ENCODE peak calls at places on chromosomes 12 and 14, in five cellular contexts. D is mucosa of descending colon, F is left ventricle myocardium inferior, G is keratinocyte, L is AG10803. I is an unnamed sample.
A peak's percentile ranks its signal among the peaks of the same experiment; 100 is the strongest.

GRCh38 chr14:93023039-93023438 is 92.7 kb downstream of the ITPK1 start:
- DNase-seq in D (no peak), F (no peak), G (no peak), L (no peak), I (peak; percentile 24)

GRCh38 chr14:94970937-94971730 is 186.2 kb downstream of the DICER1 start:
- DNase-seq in D (no peak), F (no peak), G (no peak), L (peak; percentile 65), I (no peak)

GRCh38 chr12:103924761-103925641 is 5.2 kb upstream of the HSP90B1 start:
- DNase-seq in D (no peak), F (no peak), G (no peak), L (peak; percentile 70), I (peak; percentile 97)

GRCh38 chr12:64496839-64497400 is 45.0 kb downstream of the TBK1 start:
- DNase-seq in D (no peak), F (no peak), G (no peak), L (no peak), I (no peak)

GRCh38 chr14:100803694-100804075 is 22.2 kb upstream of the MEG3 start:
- DNase-seq in D (peak; percentile 31), F (no peak), G (no peak), L (no peak), I (no peak)

GRCh38 chr12:94062796-94063635 is 85.4 kb upstream of the PLXNC1 start:
- DNase-seq in D (no peak), F (no peak), G (no peak), L (no peak), I (no peak)

GRCh38 chr14:65290830-65291229 is 121.7 kb upstream of the FUT8 start:
- DNase-seq in D (no peak), F (no peak), G (peak; percentile 66), L (peak; percentile 94), I (peak; percentile 68)

GRCh38 chr12:124923906-124924734 is 9.7 kb upstream of the UBC start:
- DNase-seq in D (no peak), F (no peak), G (no peak), L (peak; percentile 86), I (no peak)

GRCh38 chr14:64391986-64392385 is 3.8 kb downstream of the MTHFD1 start:
- DNase-seq in D (no peak), F (no peak), G (no peak), L (no peak), I (no peak)

GRCh38 chr14:93727039-93727740 is 61.1 kb downstream of the PRIMA1 start:
- DNase-seq in D (no peak), F (no peak), G (no peak), L (no peak), I (no peak)

GRCh38 chr12:19739195-19739776 is 300.0 kb downstream of the AEBP2 start:
- DNase-seq in D (no peak), F (no peak), G (no peak), L (peak; percentile 64), I (peak; percentile 65)

GRCh38 chr14:52650774-52651173 is 44.6 kb downstream of the ERO1A start:
- DNase-seq in D (no peak), F (no peak), G (no peak), L (peak; percentile 2), I (no peak)

GRCh38 chr14:32509632-32510187 is 180.6 kb downstream of the AKAP6 start:
- DNase-seq in D (no peak), F (peak; percentile 55), G (no peak), L (peak; percentile 99), I (no peak)

GRCh38 chr12:65490193-65490592 is 211.7 kb downstream of the MSRB3 start:
- DNase-seq in D (no peak), F (no peak), G (no peak), L (peak; percentile 59), I (no peak)

GRCh38 chr14:54702492-54702891 is 135.6 kb downstream of the SAMD4A start:
- DNase-seq in D (no peak), F (no peak), G (no peak), L (no peak), I (no peak)

GRCh38 chr12:14618990-14619389 is 51.3 kb upstream of the PLBD1 start:
- DNase-seq in D (no peak), F (no peak), G (no peak), L (peak; percentile 17), I (no peak)

GRCh38 chr14:99513946-99514551 is 32.8 kb downstream of the CCNK start:
- DNase-seq in D (no peak), F (no peak), G (no peak), L (no peak), I (no peak)

GRCh38 chr14:75636100-75636692 is 24.5 kb downstream of the ERG28 start:
- DNase-seq in D (no peak), F (no peak), G (no peak), L (peak; percentile 54), I (no peak)

GRCh38 chr14:34030864-34031263 is 80.0 kb upstream of the EGLN3 start:
- DNase-seq in D (no peak), F (peak; percentile 45), G (no peak), L (peak; percentile 89), I (no peak)

GRCh38 chr12:1634590-1635191 is 5.7 kb downstream of the WNT5B start:
- DNase-seq in D (peak; percentile 77), F (peak; percentile 85), G (no peak), L (peak; percentile 75), I (peak; percentile 60)

GRCh38 chr12:49041881-49042484 is 18.6 kb downstream of the KMT2D start:
- DNase-seq in D (peak; percentile 34), F (no peak), G (no peak), L (no peak), I (no peak)

GRCh38 chr12:110254971-110255540 is 26.0 kb upstream of the ATP2A2 start:
- DNase-seq in D (no peak), F (no peak), G (no peak), L (no peak), I (no peak)

GRCh38 chr12:53978477-53979356 is 4.0 kb upstream of the HOTAIR start:
- DNase-seq in D (no peak), F (no peak), G (no peak), L (peak; percentile 90), I (no peak)

GRCh38 chr14:101726295-101726953 is 35.1 kb upstream of the PPP2R5C start:
- DNase-seq in D (no peak), F (no peak), G (no peak), L (no peak), I (no peak)

GRCh38 chr14:81400852-81401251 is 728 bp upstream of the STON2 start:
- DNase-seq in D (no peak), F (no peak), G (peak; percentile 78), L (peak; percentile 100), I (no peak)

GRCh38 chr14:31209605-31210004 is 2.0 kb upstream of the HECTD1 start:
- DNase-seq in D (no peak), F (no peak), G (no peak), L (no peak), I (no peak)

GRCh38 chr14:31207746-31208545 is at the start of gene HECTD1:
- DNase-seq in D (peak; percentile 93), F (peak; percentile 91), G (no peak), L (peak; percentile 88), I (peak; percentile 95)

GRCh38 chr14:31206536-31207286 is 882 bp downstream of the HECTD1 start:
- DNase-seq in D (peak; percentile 66), F (peak; percentile 33), G (no peak), L (peak; percentile 34), I (peak; percentile 79)

GRCh38 chr14:31207287-31207745 is 277 bp downstream of the HECTD1 start:
- DNase-seq in D (no peak), F (no peak), G (no peak), L (no peak), I (no peak)

DNA sequence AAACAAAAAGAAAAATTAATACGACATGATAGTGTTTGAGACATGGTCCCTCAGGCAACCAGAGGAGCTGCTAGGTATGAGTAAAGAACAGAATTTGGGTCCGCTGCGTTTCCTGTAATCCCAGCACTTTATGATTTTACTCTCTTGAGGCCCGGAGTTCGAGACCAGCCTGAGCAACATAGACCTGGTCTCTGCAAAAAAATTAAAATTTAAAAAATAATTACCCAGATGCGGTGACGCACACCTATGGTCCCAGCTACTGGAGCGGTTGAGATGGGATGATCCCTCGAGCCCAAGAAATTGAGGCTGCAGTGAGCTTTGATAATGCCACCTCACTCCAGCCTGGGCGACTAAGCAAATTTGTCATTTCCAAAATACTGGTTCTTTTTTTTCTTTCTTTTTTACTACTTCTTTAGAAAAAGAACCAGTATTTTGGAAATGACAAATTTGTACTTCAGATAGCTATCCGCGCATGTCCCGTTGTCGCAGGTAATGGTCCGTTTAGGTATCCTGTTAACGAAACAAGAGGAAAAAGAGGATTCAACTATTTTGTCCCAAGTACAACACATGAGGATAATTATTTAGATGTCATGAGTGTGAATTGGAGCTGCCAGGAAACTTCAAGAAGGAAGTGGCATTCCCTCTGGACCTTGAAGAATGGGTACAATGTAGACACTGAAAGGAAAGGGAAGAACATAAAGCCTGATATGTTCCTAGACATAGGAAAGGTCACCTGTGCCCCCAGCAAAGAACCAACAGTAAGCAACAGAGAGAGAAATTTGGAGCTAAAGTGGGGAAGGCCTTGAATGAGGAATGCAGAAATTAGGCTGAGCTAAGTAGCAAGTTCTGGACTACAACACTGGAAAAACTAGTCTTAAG is 1.2 kb upstream of the HECTD1 start:
- DNase-seq in D (no peak), F (no peak), G (no peak), L (no peak), I (no peak)
- H3K4me3 ChIP-seq in D (peak overlapping the region; percentile 95), F (peak overlapping the region; percentile 95), G (peak overlapping the region; percentile 90), L (peak overlapping the region; percentile 74), I (peak overlapping the region; percentile 73)

GRCh38 chr12:57993030-57993429 is 51.7 kb downstream of the ATP23 start:
- DNase-seq in D (no peak), F (no peak), G (no peak), L (peak; percentile 3), I (no peak)
- TF ChIP-seq CTCF in D (no peak), F (no peak), G (peak; percentile 29), L (peak; percentile 35), I (no peak)

DNA sequence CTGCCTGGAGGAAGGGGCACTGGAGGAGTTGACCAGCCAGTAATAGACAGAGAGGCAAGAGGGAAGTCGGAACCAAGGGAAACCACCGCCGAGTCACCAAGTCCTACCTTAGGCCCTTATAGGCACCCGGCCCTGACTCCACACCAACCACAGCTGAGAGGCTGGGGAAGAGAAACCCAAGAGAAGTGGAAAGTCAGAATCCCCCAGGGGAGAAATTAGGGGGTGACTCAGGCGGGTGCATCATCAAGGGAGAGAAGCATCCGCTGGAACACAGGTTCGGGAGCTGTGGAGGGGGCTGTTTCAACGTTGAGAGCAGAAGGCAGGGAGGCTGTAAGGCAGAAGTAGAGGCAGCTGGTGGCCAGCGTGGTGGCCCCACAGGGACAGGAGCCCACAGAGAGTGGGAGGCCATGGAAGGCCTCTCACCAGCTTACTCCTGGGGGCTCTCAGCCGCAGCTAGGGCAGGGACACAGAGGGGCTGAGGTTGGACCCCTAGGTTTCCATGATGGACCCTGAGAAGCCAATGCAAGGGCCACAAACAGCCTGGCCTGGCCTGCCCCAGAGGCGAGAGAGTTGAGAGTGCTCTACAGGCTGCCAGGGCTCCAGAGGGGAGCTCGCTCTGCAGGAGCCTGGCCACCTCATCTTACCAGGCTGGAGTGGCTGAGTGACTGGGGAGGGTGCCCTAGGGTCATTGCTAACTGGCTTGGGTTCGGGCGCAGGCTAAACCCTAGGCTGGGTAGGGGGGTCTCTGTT is 1.4 kb upstream of the TRMT61A start:
- DNase-seq in D (no peak), F (no peak), G (no peak), L (peak; percentile 53), I (peak; percentile 81)
- H3K4me3 ChIP-seq in D (no peak overlapping the region), F (peak overlapping the region; percentile 89), G (no peak overlapping the region), L (peak overlapping the region; percentile 95), I (peak overlapping the region; percentile 67)

DNA sequence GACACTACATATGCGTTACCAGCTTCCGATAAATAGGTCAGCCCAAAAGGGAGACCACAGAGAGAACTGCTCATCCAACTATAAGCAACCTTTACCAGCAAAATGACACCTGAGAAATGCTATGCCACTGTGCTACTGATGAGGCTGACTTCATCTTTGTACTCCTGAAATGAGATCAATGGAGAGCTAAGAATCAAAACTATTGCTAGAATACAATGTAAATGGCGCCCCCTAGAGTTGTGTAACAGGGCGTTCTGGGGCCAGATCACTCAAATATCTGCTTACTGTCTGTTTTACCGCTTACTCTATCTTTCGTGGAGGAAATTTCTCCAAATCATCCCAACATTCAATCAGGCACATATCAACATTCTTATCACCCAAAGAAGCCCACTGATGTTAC is 4.6 kb downstream of the ZNF384 start:
- DNase-seq in D (no peak), F (no peak), G (no peak), L (no peak), I (peak; percentile 64)
- TF ChIP-seq CTCF in D (peak; percentile 33), F (peak; percentile 53), G (peak; percentile 38), L (peak; percentile 47), I (peak; percentile 52)